ENCODE peak calls at places on chromosome 1, in seven cellular contexts. S is CD8-positive, alpha-beta memory T cell; L is uterus; H is ascending aorta; B is heart right ventricle; X is A549; K is AG04450. Q is an unnamed sample.

GRCh38 chr1:22832414-22832786 is 121.8 kb downstream of the EPHB2 start:
- DNase-seq in L (no peak), B (no peak), K (peak), S (no peak), X (no peak), H (no peak), Q (peak)

GRCh38 chr1:8118031-8118451 is 91.9 kb upstream of the ERRFI1 start:
- DNase-seq in B (no peak), X (no peak), L (no peak), H (peak), K (no peak), S (no peak), Q (no peak)

GRCh38 chr1:26692211-26692792 is 3.5 kb upstream of the ARID1A start:
- DNase-seq in S (peak), L (peak), X (peak), H (peak), B (peak), K (peak), Q (peak)

GRCh38 chr1:108570128-108570527 is 10.2 kb downstream of the EEIG2 start:
- DNase-seq in H (no peak), S (peak), K (no peak), L (no peak), X (peak), B (no peak), Q (no peak)

GRCh38 chr1:50978144-50978851 is 8.3 kb downstream of the CDKN2C start:
- DNase-seq in H (peak), B (peak), S (peak), L (peak), X (no peak), K (no peak), Q (no peak)

GRCh38 chr1:164671597-164672327 is 112.8 kb downstream of the PBX1 start:
- DNase-seq in L (no peak), X (no peak), K (no peak), S (no peak), H (no peak), B (no peak), Q (no peak)

GRCh38 chr1:180912801-180913616 is at the start of gene KIAA1614:
- DNase-seq in K (no peak), S (no peak), B (peak), H (peak), X (no peak), L (peak), Q (peak)

GRCh38 chr1:114328505-114328904 is 174.8 kb upstream of the SYT6 start:
- DNase-seq in B (no peak), S (no peak), H (no peak), K (no peak), X (no peak), L (no peak), Q (no peak)

GRCh38 chr1:180156631-180157091 is 2.0 kb downstream of the QSOX1 start:
- DNase-seq in S (no peak), B (no peak), L (no peak), X (no peak), K (no peak), H (no peak), Q (peak)

GRCh38 chr1:120954736-120955135 is 65.2 kb downstream of the PPIAL4A start:
- DNase-seq in H (no peak), X (no peak), K (no peak), B (no peak), S (no peak), L (no peak), Q (no peak)

GRCh38 chr1:24108334-24109165 is 3.4 kb downstream of the MYOM3 start:
- DNase-seq in X (peak), B (no peak), K (no peak), L (no peak), S (no peak), H (no peak), Q (no peak)

GRCh38 chr1:165871311-165872067 is 44.1 kb downstream of the UCK2 start:
- DNase-seq in S (peak), L (no peak), K (no peak), H (no peak), X (no peak), B (peak), Q (no peak)

GRCh38 chr1:85363526-85363925 is 87.1 kb upstream of the BCL10 start:
- DNase-seq in S (no peak), H (no peak), X (no peak), L (no peak), B (no peak), K (no peak), Q (no peak)

GRCh38 chr1:36199934-36200741 is 24.1 kb upstream of the THRAP3 start:
- DNase-seq in H (no peak), B (no peak), K (no peak), L (no peak), X (no peak), S (no peak), Q (no peak)

GRCh38 chr1:166836733-166837132 is 2.5 kb upstream of the POGK start:
- DNase-seq in S (no peak), L (no peak), B (no peak), K (no peak), H (no peak), X (no peak), Q (no peak)

GRCh38 chr1:202957733-202958543 is at the start of gene ADIPOR1:
- DNase-seq in S (peak), X (peak), B (peak), L (peak), K (no peak), H (peak), Q (peak)

GRCh38 chr1:202959276-202959620 is 1.1 kb upstream of the ADIPOR1 start:
- DNase-seq in X (peak), H (no peak), L (no peak), S (no peak), K (no peak), B (no peak), Q (no peak)

GRCh38 chr1:202961220-202961880 is 3.2 kb upstream of the ADIPOR1 start:
- DNase-seq in B (no peak), H (no peak), S (no peak), L (no peak), X (no peak), K (no peak), Q (no peak)

GRCh38 chr1:202954057-202954745 is 3.9 kb downstream of the ADIPOR1 start:
- DNase-seq in X (no peak), S (no peak), B (no peak), H (no peak), L (no peak), K (no peak), Q (no peak)

GRCh38 chr1:202958544-202959275 is 598 bp upstream of the ADIPOR1 start:
- DNase-seq in K (no peak), H (no peak), B (no peak), L (no peak), X (no peak), S (no peak), Q (no peak)
- H3K4me3 ChIP-seq in K (peak), H (peak), B (peak), L (peak), X (peak), S (peak), Q (peak)

DNA sequence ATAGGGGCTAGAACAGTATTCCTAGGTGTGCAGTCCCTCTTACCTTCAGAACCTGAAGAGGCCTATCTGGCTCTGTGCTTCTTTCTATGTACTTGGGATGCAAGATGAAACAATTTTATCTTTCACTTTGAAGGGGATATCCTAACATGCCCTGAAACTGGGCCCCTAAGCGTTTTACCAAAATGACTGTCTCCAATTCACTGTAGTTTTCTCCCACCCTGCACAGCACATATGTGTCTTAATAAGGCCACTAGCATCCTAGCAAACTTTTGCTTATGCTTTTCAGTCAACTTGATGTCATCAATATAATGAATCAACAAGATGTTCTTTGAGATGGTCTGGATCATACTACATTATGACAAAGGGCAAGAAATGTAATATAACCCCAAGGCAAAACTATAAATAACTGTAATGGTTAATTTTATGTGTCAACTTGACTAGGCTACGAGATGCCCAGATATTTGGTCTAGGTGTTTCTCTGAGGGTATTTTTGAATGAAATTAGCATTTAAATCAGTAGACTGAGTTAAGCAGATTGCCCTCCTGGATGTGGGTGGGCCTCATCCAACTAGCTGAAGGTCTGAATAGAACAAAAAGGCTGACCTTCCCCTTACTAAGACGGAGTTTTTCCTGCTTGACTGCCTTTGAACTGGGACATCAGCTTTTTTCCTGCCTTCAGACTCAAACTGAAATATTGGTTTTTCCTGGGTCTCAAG is 9.2 kb upstream of the ZSWIM5 start:
- DNase-seq in S (no peak), B (no peak), H (no peak), X (no peak), L (no peak), K (no peak), Q (no peak)
- H3K4me3 ChIP-seq in S (no peak), B (no peak), H (no peak), X (no peak), L (no peak), K (no peak), Q (no peak)

GRCh38 chr1:232598133-232598532 is 31.8 kb downstream of the SIPA1L2 start:
- DNase-seq in L (no peak), B (no peak), K (no peak), H (no peak), S (no peak), X (no peak), Q (no peak)

GRCh38 chr1:232597721-232598120 is 32.2 kb downstream of the SIPA1L2 start:
- DNase-seq in S (no peak), X (no peak), B (no peak), K (no peak), H (no peak), L (no peak), Q (no peak)

GRCh38 chr1:232596666-232597303 is 33.1 kb downstream of the SIPA1L2 start:
- DNase-seq in H (no peak), K (no peak), S (no peak), X (no peak), L (peak), B (no peak), Q (no peak)

GRCh38 chr1:232594018-232594502 is 35.9 kb downstream of the SIPA1L2 start:
- DNase-seq in X (no peak), K (no peak), S (no peak), B (no peak), L (no peak), H (no peak), Q (no peak)

DNA sequence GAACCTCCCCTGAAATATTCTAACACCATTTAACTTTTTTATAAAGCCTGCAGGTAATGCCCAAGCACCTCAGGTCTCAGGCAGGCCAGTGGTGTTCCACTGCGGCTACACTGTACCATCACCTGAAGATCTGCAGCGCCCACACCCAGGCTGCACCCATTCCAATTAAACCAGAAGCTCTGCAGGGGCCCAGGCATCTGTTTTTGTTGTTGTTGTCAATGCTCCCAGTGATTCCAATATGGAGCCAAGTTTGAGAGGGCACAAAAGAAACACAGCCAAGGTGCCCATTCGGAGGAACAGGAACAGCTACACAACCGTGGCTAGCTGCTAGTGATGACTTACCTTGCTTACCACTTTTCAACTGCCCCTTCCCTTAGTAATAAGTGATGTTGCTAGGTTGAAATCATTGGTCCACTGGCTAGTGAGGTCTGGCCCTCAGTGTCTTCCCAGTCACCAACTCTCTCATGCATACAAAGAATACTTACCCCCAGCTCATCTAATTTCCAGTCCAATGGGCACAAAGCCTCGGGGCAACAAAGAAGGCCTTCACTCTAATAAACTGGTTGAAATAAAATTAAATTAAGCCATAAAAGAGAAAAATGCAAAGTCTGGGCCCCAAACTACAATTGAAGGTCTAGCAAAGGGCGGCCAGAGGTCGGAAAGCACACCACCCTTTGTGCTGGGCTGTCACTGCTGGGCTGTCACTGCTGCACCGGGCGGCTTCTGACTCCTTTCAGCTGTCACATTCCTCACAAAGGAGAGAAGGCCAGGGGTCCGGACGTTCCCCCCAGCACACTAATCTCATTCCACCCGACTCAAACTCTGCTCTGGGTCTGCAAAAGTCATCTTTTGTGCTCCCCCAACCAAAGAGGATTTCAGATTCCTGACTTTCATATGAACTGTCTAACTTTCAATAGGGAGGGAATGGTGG is 34.9 kb downstream of the SIPA1L2 start:
- DNase-seq in X (no peak), S (no peak), B (no peak), K (no peak), H (no peak), L (no peak), Q (no peak)
- H3K4me3 ChIP-seq in X (no peak), S (no peak), B (no peak), K (no peak), H (no peak), L (no peak), Q (no peak)

DNA sequence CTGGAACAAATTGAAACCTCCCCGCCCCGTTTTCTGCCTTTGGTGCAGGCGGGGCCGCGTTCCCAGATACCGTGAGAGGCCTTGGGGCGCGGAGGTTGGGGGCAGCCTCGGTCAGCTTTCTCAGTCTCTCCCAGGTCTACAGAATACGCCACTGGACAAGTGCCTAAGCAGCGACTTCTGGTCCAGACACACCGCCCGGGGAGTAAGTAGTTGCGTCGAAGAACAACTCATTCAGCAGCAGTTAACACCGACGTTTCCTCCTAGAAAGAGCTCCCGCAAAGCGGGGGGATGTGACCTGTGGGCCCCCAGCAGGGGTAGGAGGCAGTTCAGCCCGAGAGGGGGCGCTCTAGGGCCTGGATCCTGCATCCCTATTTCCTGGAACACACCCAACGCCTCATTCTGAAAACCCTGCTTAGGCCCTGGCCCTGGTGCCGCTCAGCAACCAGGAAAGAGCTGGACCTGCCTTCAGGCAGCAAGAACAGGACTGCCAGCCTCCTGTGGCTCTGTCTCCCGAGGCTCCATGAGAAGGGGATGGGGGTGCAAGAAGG is 6.5 kb upstream of the BARHL2 start:
- DNase-seq in K (no peak), X (no peak), B (no peak), H (no peak), L (no peak), S (no peak), Q (no peak)
- H3K4me3 ChIP-seq in K (peak), X (no peak), B (peak), H (peak), L (no peak), S (no peak), Q (no peak)

DNA sequence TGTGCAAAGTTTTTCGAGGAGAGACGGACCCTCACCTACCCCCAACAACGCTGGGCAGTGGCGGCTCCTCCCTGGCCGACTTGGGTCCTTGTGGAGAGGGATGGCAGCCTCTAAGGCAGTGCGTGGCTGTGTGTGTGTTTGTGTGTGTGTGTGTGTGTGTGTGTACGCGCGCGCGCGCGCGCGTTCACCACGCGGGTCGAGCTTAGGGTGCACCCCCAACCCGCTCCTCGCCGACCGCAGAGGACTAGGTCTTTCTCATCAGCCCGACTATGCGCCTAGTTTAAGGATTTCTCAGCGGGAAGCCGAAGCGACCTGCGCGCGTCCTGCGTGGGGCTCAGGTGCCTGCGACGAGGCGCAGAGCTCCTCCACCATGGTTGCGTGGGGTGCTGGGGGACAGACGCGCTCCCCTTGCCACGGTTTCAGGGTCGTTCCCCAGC is 940 bp downstream of the SOX13 start:
- DNase-seq in S (no peak), B (no peak), H (no peak), K (no peak), X (peak), L (peak), Q (no peak)
- H3K4me3 ChIP-seq in S (peak), B (peak), H (peak), K (peak), X (peak), L (peak), Q (peak)